ENCODE peak calls at places on chromosomes 16 and 17, in nine cellular contexts. N is activated CD8-positive, alpha-beta memory T cell treated with anti-CD3 and anti-CD28 coated beads, Interleukin-2, amount 10 ng/mL, durations not matched to agents 7 days and 5 days; W is activated T-cell treated with anti-CD3 and anti-CD28 coated beads, Interleukin-2, amount 50 U/mL, for 72 hours; Z is HCT116; U is right cardiac atrium; M is DND-41; Q is naive thymus-derived CD8-positive, alpha-beta T cell; X is sciatic nerve; B is heart left ventricle. T is an unnamed sample.

GRCh38 chr16:11379420-11379819 is 34.2 kb downstream of the RMI2 start:
- ATAC-seq in N (peak; percentile 86), W (peak; percentile 98), Z (no peak), U (peak; percentile 42), M (no peak), Q (no peak), X (no peak), B (no peak), T (peak; percentile 98)

GRCh38 chr16:25093208-25094061 is 18.1 kb upstream of the LCMT1 start:
- ATAC-seq in N (peak; percentile 72), W (peak; percentile 77), Z (no peak), U (no peak), M (peak; percentile 78), Q (peak; percentile 77), X (no peak), B (no peak), T (peak; percentile 86)

GRCh38 chr17:71337903-71338302 is 782.9 kb upstream of the SOX9 start:
- ATAC-seq in N (no peak), W (no peak), Z (no peak), U (no peak), M (no peak), Q (no peak), X (no peak), B (no peak), T (no peak)

GRCh38 chr16:1941924-1942809 is 832 bp downstream of the MSRB1 start:
- ATAC-seq in N (no peak), W (no peak), Z (peak; percentile 1), U (peak; percentile 4), M (no peak), Q (no peak), X (peak; percentile 2), B (peak; percentile 1), T (no peak)

GRCh38 chr17:5069724-5070123 is 8.5 kb upstream of the ZFP3 start:
- ATAC-seq in N (no peak), W (no peak), Z (no peak), U (no peak), M (no peak), Q (no peak), X (peak; percentile 83), B (no peak), T (no peak)

GRCh38 chr17:6786618-6787017 is 10.6 kb downstream of the FBXO39 start:
- ATAC-seq in N (no peak), W (no peak), Z (no peak), U (peak; percentile 77), M (no peak), Q (no peak), X (no peak), B (no peak), T (no peak)

GRCh38 chr17:13182854-13183253 is 165.0 kb upstream of the ELAC2 start:
- ATAC-seq in N (no peak), W (no peak), Z (no peak), U (no peak), M (no peak), Q (no peak), X (no peak), B (no peak), T (no peak)

GRCh38 chr16:67246081-67246944 is 968 bp downstream of the FHOD1 start:
- ATAC-seq in N (peak; percentile 11), W (peak; percentile 12), Z (peak; percentile 69), U (peak; percentile 56), M (no peak), Q (peak; percentile 2), X (peak; percentile 68), B (peak; percentile 44), T (peak; percentile 38)

GRCh38 chr17:32591428-32591827 is 104.6 kb downstream of the CDK5R1 start:
- ATAC-seq in N (no peak), W (no peak), Z (no peak), U (no peak), M (no peak), Q (no peak), X (no peak), B (no peak), T (no peak)

GRCh38 chr17:40623419-40624217 is 24.0 kb downstream of the SMARCE1 start:
- ATAC-seq in N (no peak), W (no peak), Z (no peak), U (no peak), M (no peak), Q (no peak), X (no peak), B (no peak), T (no peak)

GRCh38 chr17:60161598-60162330 is 12.0 kb downstream of the CA4 start:
- ATAC-seq in N (no peak), W (no peak), Z (no peak), U (peak; percentile 10), M (no peak), Q (no peak), X (peak; percentile 48), B (peak; percentile 17), T (no peak)

GRCh38 chr16:68592466-68593337 is 52.4 kb upstream of the CDH3 start:
- ATAC-seq in N (no peak), W (no peak), Z (no peak), U (no peak), M (no peak), Q (peak; percentile 46), X (no peak), B (no peak), T (no peak)

GRCh38 chr17:37643829-37644228 is 583 bp upstream of the DDX52 start:
- ATAC-seq in N (no peak), W (no peak), Z (no peak), U (peak; percentile 34), M (no peak), Q (no peak), X (no peak), B (no peak), T (no peak)

GRCh38 chr17:20010099-20010863 is 1.1 kb downstream of the SPECC1 start:
- ATAC-seq in N (no peak), W (no peak), Z (peak; percentile 28), U (peak; percentile 57), M (no peak), Q (no peak), X (peak; percentile 79), B (peak; percentile 58), T (no peak)

GRCh38 chr16:66248096-66248495 is 118.4 kb upstream of the CDH5 start:
- ATAC-seq in N (no peak), W (no peak), Z (no peak), U (peak; percentile 87), M (no peak), Q (no peak), X (peak; percentile 79), B (peak; percentile 81), T (no peak)

GRCh38 chr17:62994931-62995330 is 28.9 kb downstream of the TANC2 start:
- ATAC-seq in N (no peak), W (no peak), Z (peak; percentile 58), U (peak; percentile 34), M (no peak), Q (no peak), X (no peak), B (no peak), T (no peak)

GRCh38 chr17:7445011-7445927 is at the start of gene CHRNB1:
- ATAC-seq in N (peak; percentile 80), W (peak; percentile 84), Z (peak; percentile 91), U (peak; percentile 88), M (peak; percentile 60), Q (peak; percentile 91), X (peak; percentile 86), B (peak; percentile 89), T (peak; percentile 54)

GRCh38 chr17:36204724-36205500 is 6.0 kb upstream of the CCL4L2 start:
- ATAC-seq in N (no peak), W (no peak), Z (no peak), U (no peak), M (no peak), Q (no peak), X (no peak), B (no peak), T (no peak)

GRCh38 chr17:60724647-60725046 is 47.0 kb downstream of the BCAS3 start:
- ATAC-seq in N (no peak), W (no peak), Z (no peak), U (no peak), M (no peak), Q (no peak), X (no peak), B (no peak), T (no peak)

GRCh38 chr16:1510272-1510671 is 17.1 kb downstream of the TELO2 start:
- ATAC-seq in N (no peak), W (no peak), Z (no peak), U (no peak), M (no peak), Q (no peak), X (no peak), B (no peak), T (no peak)

GRCh38 chr17:6556121-6557039 is at the start of gene PITPNM3:
- ATAC-seq in N (no peak), W (peak; percentile 27), Z (peak; percentile 70), U (no peak), M (no peak), Q (peak; percentile 44), X (no peak), B (no peak), T (no peak)

GRCh38 chr16:85563515-85564276 is 49.4 kb upstream of the GSE1 start:
- ATAC-seq in N (no peak), W (peak; percentile 5), Z (no peak), U (peak; percentile 84), M (no peak), Q (no peak), X (peak; percentile 75), B (peak; percentile 75), T (peak; percentile 3)

GRCh38 chr16:89137666-89138512 is 33.7 kb upstream of the CDH15 start:
- ATAC-seq in N (no peak), W (no peak), Z (no peak), U (no peak), M (no peak), Q (no peak), X (no peak), B (no peak), T (no peak)

GRCh38 chr17:8231701-8232100 is 16.2 kb downstream of the CTC1 start:
- ATAC-seq in N (no peak), W (no peak), Z (no peak), U (no peak), M (no peak), Q (no peak), X (no peak), B (no peak), T (no peak)

GRCh38 chr16:2774161-2774891 is 2.8 kb downstream of the ELOB start:
- ATAC-seq in N (no peak), W (no peak), Z (no peak), U (no peak), M (no peak), Q (no peak), X (no peak), B (no peak), T (no peak)

GRCh38 chr17:57860414-57860999 is 10.7 kb upstream of the MRPS23 start:
- ATAC-seq in N (no peak), W (peak; percentile 8), Z (peak; percentile 5), U (peak; percentile 0), M (no peak), Q (no peak), X (no peak), B (no peak), T (no peak)

GRCh38 chr17:60087882-60088669 is 9.4 kb upstream of the HEATR6 start:
- ATAC-seq in N (no peak), W (no peak), Z (peak; percentile 77), U (peak; percentile 60), M (no peak), Q (no peak), X (peak; percentile 75), B (no peak), T (no peak)

GRCh38 chr16:30382398-30383015 is at the start of gene SEPTIN1:
- ATAC-seq in N (peak; percentile 46), W (peak; percentile 46), Z (no peak), U (no peak), M (peak; percentile 66), Q (peak; percentile 41), X (no peak), B (no peak), T (peak; percentile 56)

GRCh38 chr17:21379080-21379711 is 3.0 kb downstream of the KCNJ12 start:
- ATAC-seq in N (no peak), W (no peak), Z (no peak), U (peak; percentile 28), M (no peak), Q (no peak), X (no peak), B (peak; percentile 63), T (no peak)

GRCh38 chr17:72906306-72906705 is 186.2 kb downstream of the SLC39A11 start:
- ATAC-seq in N (no peak), W (no peak), Z (no peak), U (no peak), M (no peak), Q (no peak), X (no peak), B (no peak), T (no peak)

GRCh38 chr17:31882571-31882970 is 18.9 kb downstream of the UTP6 start:
- ATAC-seq in N (no peak), W (no peak), Z (no peak), U (no peak), M (no peak), Q (no peak), X (no peak), B (no peak), T (no peak)